ENCODE peak calls at places on chromosomes 4 and X, in ten cellular contexts. One of them, this sample, is unnamed.

GRCh38 chrX:133654801-133655200 is 239.5 kb upstream of the GPC4 start:
- DNase-seq in activated T-helper 9 cell treated with anti-CD3 and anti-CD28 coated beads, Interleukin-2, amount 50 U/mL, for 16 hours: no peak
- DNase-seq in fibroblast of villous mesenchyme: no peak
- DNase-seq in SW480: no peak
- DNase-seq in RWPE1: no peak
- DNase-seq in astrocyte of the spinal cord: no peak
- DNase-seq in T-helper 2 cell treated with Interferon-gamma antibody and Interleukin-4, amounts not matched to agents 5 μg/mL and 100 μg/mL, for 36 hours: no peak
- DNase-seq in psoas muscle: no peak
- DNase-seq in LoVo: no peak
- DNase-seq in hepatic stellate cell: no peak
- DNase-seq in this sample: no peak

GRCh38 chr4:72975488-72975784 is 94.1 kb downstream of the COX18 start:
- DNase-seq in activated T-helper 9 cell treated with anti-CD3 and anti-CD28 coated beads, Interleukin-2, amount 50 U/mL, for 16 hours: no peak
- DNase-seq in fibroblast of villous mesenchyme: no peak
- DNase-seq in SW480: no peak
- DNase-seq in RWPE1: no peak
- DNase-seq in astrocyte of the spinal cord: no peak
- DNase-seq in T-helper 2 cell treated with Interferon-gamma antibody and Interleukin-4, amounts not matched to agents 5 μg/mL and 100 μg/mL, for 36 hours: no peak
- DNase-seq in psoas muscle: no peak
- DNase-seq in LoVo: no peak
- DNase-seq in hepatic stellate cell: peak
- DNase-seq in this sample: no peak

GRCh38 chr4:38210396-38211114 is 250.4 kb downstream of the PTTG2 start:
- DNase-seq in activated T-helper 9 cell treated with anti-CD3 and anti-CD28 coated beads, Interleukin-2, amount 50 U/mL, for 16 hours: no peak
- DNase-seq in fibroblast of villous mesenchyme: no peak
- DNase-seq in SW480: no peak
- DNase-seq in RWPE1: no peak
- DNase-seq in astrocyte of the spinal cord: peak
- DNase-seq in T-helper 2 cell treated with Interferon-gamma antibody and Interleukin-4, amounts not matched to agents 5 μg/mL and 100 μg/mL, for 36 hours: no peak
- DNase-seq in psoas muscle: no peak
- DNase-seq in LoVo: no peak
- DNase-seq in hepatic stellate cell: no peak
- DNase-seq in this sample: no peak

GRCh38 chr4:146472404-146472803 is 49.3 kb downstream of the SLC10A7 start:
- DNase-seq in activated T-helper 9 cell treated with anti-CD3 and anti-CD28 coated beads, Interleukin-2, amount 50 U/mL, for 16 hours: no peak
- DNase-seq in fibroblast of villous mesenchyme: no peak
- DNase-seq in SW480: no peak
- DNase-seq in RWPE1: no peak
- DNase-seq in astrocyte of the spinal cord: no peak
- DNase-seq in T-helper 2 cell treated with Interferon-gamma antibody and Interleukin-4, amounts not matched to agents 5 μg/mL and 100 μg/mL, for 36 hours: no peak
- DNase-seq in psoas muscle: no peak
- DNase-seq in LoVo: no peak
- DNase-seq in hepatic stellate cell: no peak
- DNase-seq in this sample: no peak

GRCh38 chr4:44493924-44494323 is 45.3 kb upstream of the KCTD8 start:
- DNase-seq in activated T-helper 9 cell treated with anti-CD3 and anti-CD28 coated beads, Interleukin-2, amount 50 U/mL, for 16 hours: no peak
- DNase-seq in fibroblast of villous mesenchyme: peak
- DNase-seq in SW480: peak
- DNase-seq in RWPE1: peak
- DNase-seq in astrocyte of the spinal cord: peak
- DNase-seq in T-helper 2 cell treated with Interferon-gamma antibody and Interleukin-4, amounts not matched to agents 5 μg/mL and 100 μg/mL, for 36 hours: no peak
- DNase-seq in psoas muscle: no peak
- DNase-seq in LoVo: peak
- DNase-seq in hepatic stellate cell: peak
- DNase-seq in this sample: no peak

GRCh38 chrX:103211012-103211715 is 3.7 kb upstream of the BEX4 start:
- DNase-seq in activated T-helper 9 cell treated with anti-CD3 and anti-CD28 coated beads, Interleukin-2, amount 50 U/mL, for 16 hours: no peak
- DNase-seq in fibroblast of villous mesenchyme: peak
- DNase-seq in SW480: no peak
- DNase-seq in RWPE1: peak
- DNase-seq in astrocyte of the spinal cord: peak
- DNase-seq in T-helper 2 cell treated with Interferon-gamma antibody and Interleukin-4, amounts not matched to agents 5 μg/mL and 100 μg/mL, for 36 hours: peak
- DNase-seq in psoas muscle: no peak
- DNase-seq in LoVo: peak
- DNase-seq in hepatic stellate cell: peak
- DNase-seq in this sample: no peak

GRCh38 chr4:73662709-73663546 is 42.7 kb upstream of the RASSF6 start:
- DNase-seq in activated T-helper 9 cell treated with anti-CD3 and anti-CD28 coated beads, Interleukin-2, amount 50 U/mL, for 16 hours: no peak
- DNase-seq in fibroblast of villous mesenchyme: peak
- DNase-seq in SW480: peak
- DNase-seq in RWPE1: peak
- DNase-seq in astrocyte of the spinal cord: peak
- DNase-seq in T-helper 2 cell treated with Interferon-gamma antibody and Interleukin-4, amounts not matched to agents 5 μg/mL and 100 μg/mL, for 36 hours: no peak
- DNase-seq in psoas muscle: no peak
- DNase-seq in LoVo: peak
- DNase-seq in hepatic stellate cell: no peak
- DNase-seq in this sample: no peak

GRCh38 chrX:116272328-116272727 is 101.8 kb downstream of the AGTR2 start:
- DNase-seq in activated T-helper 9 cell treated with anti-CD3 and anti-CD28 coated beads, Interleukin-2, amount 50 U/mL, for 16 hours: no peak
- DNase-seq in fibroblast of villous mesenchyme: peak
- DNase-seq in SW480: peak
- DNase-seq in RWPE1: peak
- DNase-seq in astrocyte of the spinal cord: peak
- DNase-seq in T-helper 2 cell treated with Interferon-gamma antibody and Interleukin-4, amounts not matched to agents 5 μg/mL and 100 μg/mL, for 36 hours: no peak
- DNase-seq in psoas muscle: no peak
- DNase-seq in LoVo: peak
- DNase-seq in hepatic stellate cell: peak
- DNase-seq in this sample: no peak

GRCh38 chrX:123814343-123814742 is 45.5 kb upstream of the XIAP start:
- DNase-seq in activated T-helper 9 cell treated with anti-CD3 and anti-CD28 coated beads, Interleukin-2, amount 50 U/mL, for 16 hours: no peak
- DNase-seq in fibroblast of villous mesenchyme: no peak
- DNase-seq in SW480: peak
- DNase-seq in RWPE1: no peak
- DNase-seq in astrocyte of the spinal cord: no peak
- DNase-seq in T-helper 2 cell treated with Interferon-gamma antibody and Interleukin-4, amounts not matched to agents 5 μg/mL and 100 μg/mL, for 36 hours: no peak
- DNase-seq in psoas muscle: no peak
- DNase-seq in LoVo: no peak
- DNase-seq in hepatic stellate cell: no peak
- DNase-seq in this sample: no peak

GRCh38 chrX:68895339-68896250 is 66.8 kb downstream of the EFNB1 start:
- DNase-seq in activated T-helper 9 cell treated with anti-CD3 and anti-CD28 coated beads, Interleukin-2, amount 50 U/mL, for 16 hours: no peak
- DNase-seq in fibroblast of villous mesenchyme: peak
- DNase-seq in SW480: peak
- DNase-seq in RWPE1: peak
- DNase-seq in astrocyte of the spinal cord: peak
- DNase-seq in T-helper 2 cell treated with Interferon-gamma antibody and Interleukin-4, amounts not matched to agents 5 μg/mL and 100 μg/mL, for 36 hours: no peak
- DNase-seq in psoas muscle: peak
- DNase-seq in LoVo: peak
- DNase-seq in hepatic stellate cell: peak
- DNase-seq in this sample: no peak

GRCh38 chr4:83535520-83535944 is 376 bp upstream of the GPAT3 start:
- DNase-seq in activated T-helper 9 cell treated with anti-CD3 and anti-CD28 coated beads, Interleukin-2, amount 50 U/mL, for 16 hours: peak
- DNase-seq in fibroblast of villous mesenchyme: peak
- DNase-seq in SW480: peak
- DNase-seq in RWPE1: peak
- DNase-seq in astrocyte of the spinal cord: peak
- DNase-seq in T-helper 2 cell treated with Interferon-gamma antibody and Interleukin-4, amounts not matched to agents 5 μg/mL and 100 μg/mL, for 36 hours: peak
- DNase-seq in psoas muscle: peak
- DNase-seq in LoVo: peak
- DNase-seq in hepatic stellate cell: peak
- DNase-seq in this sample: peak